ENCODE peak calls at places on chromosomes 4 and X, in ten cellular contexts. Y is kidney epithelial cell; H is activated T-cell treated with anti-CD3 and anti-CD28 coated beads for 24 hours; N is breast epithelium; J is HEK293T; E is activated naive CD4-positive, alpha-beta T cell treated with anti-CD3 and anti-CD28 coated beads for 36 hours; G is stimulated activated CD4-positive, alpha-beta T cell treated with anti-CD3 and anti-CD28 coated beads, Interleukin-4, amount 100 ng/mL, for 24 hours; D is activated CD4-positive, alpha-beta T cell treated with anti-CD3 and anti-CD28 coated beads, Interleukin-2, amount 50 U/mL, for 1 hour; T is neural crest cell; W is ACHN. P is an unnamed sample.

GRCh38 chrX:151402719-151403390 is 5.8 kb downstream of the VMA21 start:
- DNase-seq in Y (no peak), H (no peak), N (no peak), J (no peak), E (no peak), G (no peak), D (no peak), T (no peak), W (no peak), P (no peak)

GRCh38 chrX:71919436-71919835 is 8.8 kb downstream of the NHSL2 start:
- DNase-seq in Y (no peak), H (no peak), N (no peak), J (no peak), E (no peak), G (no peak), D (no peak), T (no peak), W (no peak), P (no peak)

GRCh38 chrX:133399411-133399810 is 15.9 kb downstream of the GPC4 start:
- DNase-seq in Y (no peak), H (no peak), N (no peak), J (no peak), E (no peak), G (no peak), D (no peak), T (no peak), W (no peak), P (no peak)

GRCh38 chr4:154566639-154567204 is 3.9 kb downstream of the FGB start:
- DNase-seq in Y (no peak), H (no peak), N (no peak), J (no peak), E (no peak), G (no peak), D (no peak), T (no peak), W (no peak), P (no peak)

GRCh38 chr4:154779362-154779947 is 1.6 kb upstream of the RBM46 start:
- DNase-seq in Y (no peak), H (no peak), N (no peak), J (peak; percentile 17), E (no peak), G (no peak), D (no peak), T (no peak), W (peak; percentile 42), P (no peak)

GRCh38 chr4:2080429-2081300 is 21.5 kb downstream of the NAT8L start:
- DNase-seq in Y (no peak), H (no peak), N (no peak), J (no peak), E (no peak), G (no peak), D (no peak), T (no peak), W (no peak), P (no peak)

GRCh38 chr4:105978684-105979296 is 83.5 kb downstream of the NPNT start:
- DNase-seq in Y (peak; percentile 87), H (no peak), N (no peak), J (no peak), E (no peak), G (no peak), D (no peak), T (no peak), W (peak; percentile 62), P (no peak)

GRCh38 chr4:21744046-21744445 is 204.5 kb downstream of the KCNIP4 start:
- DNase-seq in Y (no peak), H (no peak), N (no peak), J (no peak), E (no peak), G (no peak), D (no peak), T (no peak), W (no peak), P (no peak)

GRCh38 chr4:98248984-98249383 is 12.2 kb upstream of the RAP1GDS1 start:
- DNase-seq in Y (no peak), H (no peak), N (no peak), J (no peak), E (peak; percentile 10), G (no peak), D (no peak), T (no peak), W (no peak), P (no peak)

GRCh38 chrX:12779534-12779933 is 11.7 kb upstream of the PRPS2 start:
- DNase-seq in Y (peak; percentile 26), H (no peak), N (no peak), J (no peak), E (no peak), G (no peak), D (no peak), T (no peak), W (peak; percentile 70), P (no peak)

GRCh38 chrX:94302446-94302845 is 628.4 kb downstream of the FAM133A start:
- DNase-seq in Y (no peak), H (no peak), N (no peak), J (no peak), E (no peak), G (no peak), D (no peak), T (no peak), W (no peak), P (no peak)

GRCh38 chr4:37836838-37837413 is 10.4 kb downstream of the PGM2 start:
- DNase-seq in Y (no peak), H (no peak), N (no peak), J (no peak), E (no peak), G (no peak), D (no peak), T (no peak), W (no peak), P (no peak)

GRCh38 chr4:128335541-128335940 is 47.9 kb upstream of the PGRMC2 start:
- DNase-seq in Y (no peak), H (no peak), N (no peak), J (no peak), E (no peak), G (no peak), D (no peak), T (no peak), W (no peak), P (no peak)

GRCh38 chr4:6277139-6277802 is 7.6 kb downstream of the WFS1 start:
- DNase-seq in Y (no peak), H (no peak), N (no peak), J (no peak), E (no peak), G (no peak), D (no peak), T (no peak), W (no peak), P (no peak)

GRCh38 chrX:150940844-150941495 is 42.2 kb upstream of the HMGB3 start:
- DNase-seq in Y (no peak), H (no peak), N (no peak), J (no peak), E (no peak), G (no peak), D (no peak), T (no peak), W (no peak), P (no peak)

GRCh38 chr4:27638163-27638915 is 777.7 kb downstream of the STIM2 start:
- DNase-seq in Y (no peak), H (no peak), N (no peak), J (no peak), E (no peak), G (no peak), D (no peak), T (no peak), W (peak; percentile 60), P (no peak)

GRCh38 chr4:176575141-176575731 is 217.5 kb downstream of the VEGFC start:
- DNase-seq in Y (no peak), H (no peak), N (no peak), J (no peak), E (no peak), G (no peak), D (no peak), T (no peak), W (no peak), P (no peak)

GRCh38 chr4:5165419-5166369 is 114.4 kb downstream of the STK32B start:
- DNase-seq in Y (peak; percentile 41), H (no peak), N (no peak), J (peak; percentile 0), E (no peak), G (no peak), D (no peak), T (no peak), W (peak; percentile 86), P (no peak)

GRCh38 chrX:87299563-87300160 is 217.9 kb upstream of the KLHL4 start:
- DNase-seq in Y (no peak), H (no peak), N (no peak), J (peak; percentile 5), E (no peak), G (no peak), D (no peak), T (no peak), W (peak; percentile 16), P (no peak)

GRCh38 chr4:7736436-7737267 is 203.0 kb downstream of the AFAP1 start:
- DNase-seq in Y (no peak), H (no peak), N (no peak), J (no peak), E (no peak), G (no peak), D (no peak), T (no peak), W (peak; percentile 76), P (no peak)

GRCh38 chrX:16892504-16893362 is 22.6 kb upstream of the RBBP7 start:
- DNase-seq in Y (no peak), H (peak; percentile 38), N (peak; percentile 42), J (peak; percentile 84), E (peak; percentile 76), G (peak; percentile 65), D (peak; percentile 33), T (peak; percentile 80), W (peak; percentile 77), P (peak; percentile 52)

P was measured in B cell.